ENCODE peak calls at places on chromosomes 7 and 10, in four cellular contexts. One of them, this sample, is unnamed.

GRCh38 chr10:15222511-15222910 is 54.0 kb upstream of the NMT2 start:
- DNase-seq in astrocyte: peak
- DNase-seq in GM23338: no peak
- DNase-seq in fibroblast of lung: no peak
- DNase-seq in this sample: no peak

GRCh38 chr7:79471283-79471682 is 17.8 kb upstream of the MAGI2 start:
- DNase-seq in GM23338: no peak
- DNase-seq in astrocyte: peak
- DNase-seq in fibroblast of lung: no peak
- DNase-seq in this sample: no peak

GRCh38 chr7:140400381-140400780 is 2.1 kb upstream of the SLC37A3 start:
- DNase-seq in GM23338: no peak
- DNase-seq in astrocyte: no peak
- DNase-seq in fibroblast of lung: no peak
- DNase-seq in this sample: no peak

GRCh38 chr10:24826022-24826421 is 102.3 kb upstream of the ARHGAP21 start:
- DNase-seq in astrocyte: peak
- DNase-seq in fibroblast of lung: peak
- DNase-seq in GM23338: no peak
- DNase-seq in this sample: no peak

GRCh38 chr10:14146501-14146900 is 184.2 kb downstream of the FRMD4A start:
- DNase-seq in fibroblast of lung: peak
- DNase-seq in GM23338: no peak
- DNase-seq in astrocyte: peak
- DNase-seq in this sample: no peak

GRCh38 chr10:108901766-108902365 is 1021.4 kb downstream of the XPNPEP1 start:
- DNase-seq in astrocyte: no peak
- DNase-seq in GM23338: no peak
- DNase-seq in fibroblast of lung: no peak
- DNase-seq in this sample: no peak

GRCh38 chr10:12394236-12395033 is 45.1 kb downstream of the CAMK1D start:
- DNase-seq in GM23338: no peak
- DNase-seq in fibroblast of lung: no peak
- DNase-seq in astrocyte: peak
- DNase-seq in this sample: no peak

GRCh38 chr7:113078321-113078720 is 8.3 kb downstream of the GPR85 start:
- DNase-seq in GM23338: no peak
- DNase-seq in fibroblast of lung: no peak
- DNase-seq in astrocyte: no peak
- DNase-seq in this sample: no peak

GRCh38 chr7:63008366-63008765 is 990.3 kb upstream of the ZNF722 start:
- DNase-seq in GM23338: peak
- DNase-seq in astrocyte: no peak
- DNase-seq in fibroblast of lung: no peak
- DNase-seq in this sample: no peak

GRCh38 chr10:102918817-102919236 is 733 bp downstream of the CNNM2 start:
- DNase-seq in astrocyte: no peak
- DNase-seq in fibroblast of lung: no peak
- DNase-seq in GM23338: peak
- DNase-seq in this sample: peak

GRCh38 chr7:31053986-31054385 is 1.9 kb downstream of the ADCYAP1R1 start:
- DNase-seq in fibroblast of lung: no peak
- DNase-seq in astrocyte: no peak
- DNase-seq in GM23338: no peak
- DNase-seq in this sample: no peak

GRCh38 chr10:131907679-131908078 is 6.9 kb downstream of the PPP2R2D start:
- DNase-seq in fibroblast of lung: no peak
- DNase-seq in astrocyte: no peak
- DNase-seq in GM23338: no peak
- DNase-seq in this sample: no peak

GRCh38 chr10:38730076-38730475 is 635.9 kb downstream of the ZNF37A start:
- DNase-seq in astrocyte: no peak
- DNase-seq in GM23338: no peak
- DNase-seq in fibroblast of lung: no peak
- DNase-seq in this sample: no peak

GRCh38 chr7:44325811-44326241 is 432 bp upstream of the CAMK2B start:
- DNase-seq in GM23338: peak
- DNase-seq in astrocyte: no peak
- DNase-seq in fibroblast of lung: no peak
- DNase-seq in this sample: peak

GRCh38 chr7:45080265-45080957 is 8.4 kb downstream of the NACAD start:
- DNase-seq in astrocyte: no peak
- DNase-seq in fibroblast of lung: no peak
- DNase-seq in GM23338: no peak
- DNase-seq in this sample: no peak

GRCh38 chr10:124214610-124215009 is 121.2 kb upstream of the CHST15 start:
- DNase-seq in astrocyte: no peak
- DNase-seq in fibroblast of lung: no peak
- DNase-seq in GM23338: no peak
- DNase-seq in this sample: no peak

GRCh38 chr10:69797959-69798358 is 3.7 kb upstream of the COL13A1 start:
- DNase-seq in astrocyte: no peak
- DNase-seq in fibroblast of lung: no peak
- DNase-seq in GM23338: no peak
- DNase-seq in this sample: no peak

GRCh38 chr10:93126484-93127052 is 52.9 kb downstream of the CYP26A1 start:
- DNase-seq in GM23338: peak
- DNase-seq in astrocyte: no peak
- DNase-seq in fibroblast of lung: no peak
- DNase-seq in this sample: peak

GRCh38 chr7:49852619-49853462 is 79.4 kb downstream of the VWC2 start:
- DNase-seq in astrocyte: peak
- DNase-seq in GM23338: peak
- DNase-seq in fibroblast of lung: peak
- DNase-seq in this sample: peak

GRCh38 chr10:126422561-126422960 is 34.3 kb upstream of the ADAM12 start:
- DNase-seq in GM23338: no peak
- DNase-seq in astrocyte: peak
- DNase-seq in fibroblast of lung: peak
- DNase-seq in this sample: no peak

GRCh38 chr10:20745556-20745955 is 151.6 kb downstream of the NEBL start:
- DNase-seq in GM23338: no peak
- DNase-seq in astrocyte: no peak
- DNase-seq in fibroblast of lung: no peak
- DNase-seq in this sample: no peak

GRCh38 chr7:4068286-4068685 is 613.8 kb upstream of the FOXK1 start:
- DNase-seq in GM23338: no peak
- DNase-seq in astrocyte: no peak
- DNase-seq in fibroblast of lung: no peak
- DNase-seq in this sample: no peak

GRCh38 chr7:19489162-19489820 is 219.5 kb downstream of the POLR1F start:
- DNase-seq in fibroblast of lung: no peak
- DNase-seq in GM23338: no peak
- DNase-seq in astrocyte: no peak
- DNase-seq in this sample: no peak

GRCh38 chr10:128092454-128092853 is 33.8 kb downstream of the MKI67 start:
- DNase-seq in fibroblast of lung: no peak
- DNase-seq in GM23338: no peak
- DNase-seq in astrocyte: peak
- DNase-seq in this sample: no peak

GRCh38 chr7:42128703-42129102 is 108.3 kb downstream of the GLI3 start:
- DNase-seq in fibroblast of lung: peak
- DNase-seq in astrocyte: no peak
- DNase-seq in GM23338: peak
- DNase-seq in this sample: peak

GRCh38 chr7:128221929-128222403 is 19.1 kb upstream of the LEP start:
- DNase-seq in fibroblast of lung: peak
- DNase-seq in GM23338: no peak
- DNase-seq in astrocyte: peak
- DNase-seq in this sample: no peak

GRCh38 chr7:135886334-135887132 is 90.6 kb downstream of the MTPN start:
- DNase-seq in astrocyte: no peak
- DNase-seq in GM23338: no peak
- DNase-seq in fibroblast of lung: no peak
- DNase-seq in this sample: no peak

GRCh38 chr7:99006739-99007424 is 128.6 kb downstream of the TRRAP start:
- DNase-seq in fibroblast of lung: no peak
- DNase-seq in astrocyte: no peak
- DNase-seq in GM23338: no peak
- DNase-seq in this sample: no peak

GRCh38 chr10:105253843-105254242 is 612.8 kb downstream of the SORCS3 start:
- DNase-seq in astrocyte: no peak
- DNase-seq in GM23338: no peak
- DNase-seq in fibroblast of lung: no peak
- DNase-seq in this sample: no peak

GRCh38 chr7:73830618-73830871 is 251 bp upstream of the CLDN4 start:
- DNase-seq in GM23338: no peak
- DNase-seq in fibroblast of lung: no peak
- DNase-seq in astrocyte: no peak
- DNase-seq in this sample: no peak
- H3K4me2 ChIP-seq in GM23338: peak
- H3K4me2 ChIP-seq in fibroblast of lung: no peak
- H3K4me2 ChIP-seq in astrocyte: no peak
- H3K4me2 ChIP-seq in this sample: peak

GRCh38 chr10:84540617-84541288 is 212.4 kb downstream of the CCSER2 start:
- DNase-seq in GM23338: peak
- DNase-seq in astrocyte: peak
- DNase-seq in fibroblast of lung: peak
- DNase-seq in this sample: peak
- H3K4me2 ChIP-seq in GM23338: peak
- H3K4me2 ChIP-seq in astrocyte: peak
- H3K4me2 ChIP-seq in fibroblast of lung: peak
- H3K4me2 ChIP-seq in this sample: peak

DNA sequence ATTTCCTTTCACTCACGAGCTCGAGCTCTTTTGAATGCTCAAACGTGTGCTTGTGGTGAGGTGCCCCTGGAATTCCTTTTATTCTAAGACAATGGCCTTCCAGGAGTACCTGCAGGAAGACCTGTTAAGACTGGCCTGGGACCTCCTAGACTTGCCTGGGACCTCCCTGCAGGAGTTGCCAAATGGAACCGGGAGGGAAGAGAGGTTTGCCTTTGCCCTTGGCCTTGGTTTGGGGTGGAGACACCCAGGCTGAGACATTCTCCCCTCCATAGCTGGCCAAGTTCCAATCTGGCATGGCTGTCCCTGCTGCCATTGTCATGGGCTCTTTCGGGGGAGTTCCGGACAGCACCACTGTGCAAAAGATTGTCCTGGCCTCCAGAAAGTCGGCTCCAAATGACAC is 39.7 kb downstream of the DNAJB12 start:
- DNase-seq in fibroblast of lung: no peak
- DNase-seq in GM23338: peak
- DNase-seq in astrocyte: no peak
- DNase-seq in this sample: peak
- H3K4me2 ChIP-seq in fibroblast of lung: no peak
- H3K4me2 ChIP-seq in GM23338: no peak
- H3K4me2 ChIP-seq in astrocyte: no peak
- H3K4me2 ChIP-seq in this sample: no peak

DNA sequence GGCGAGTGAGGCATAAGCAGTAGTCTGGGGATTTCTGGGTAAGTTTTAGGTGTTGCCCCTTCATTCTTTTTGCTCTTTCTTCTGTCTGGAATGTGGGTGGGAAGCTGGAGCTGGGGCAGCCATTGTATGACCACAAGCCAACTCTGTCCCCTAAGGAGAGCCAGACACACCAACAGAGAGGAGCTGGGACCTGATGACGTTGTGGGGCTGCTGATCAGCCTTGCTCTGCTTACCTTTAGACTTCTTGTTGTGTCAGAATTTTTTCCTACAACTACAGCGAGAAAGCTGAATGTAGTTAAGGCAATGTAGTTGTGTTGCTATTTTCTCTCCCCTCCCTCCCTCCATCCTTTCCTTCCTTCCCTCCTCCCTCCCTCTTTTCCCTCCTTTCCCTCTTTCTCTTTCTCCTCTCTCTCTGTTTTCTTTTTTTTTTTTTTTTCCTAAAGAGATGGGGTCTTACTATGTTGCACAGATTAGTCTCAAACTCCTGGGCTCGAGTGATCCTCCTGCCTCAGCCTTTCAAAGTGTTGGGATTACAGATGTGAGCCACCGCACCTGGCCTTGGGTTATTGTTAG is 6.4 kb upstream of the TSPAN14 start:
- DNase-seq in astrocyte: no peak
- DNase-seq in fibroblast of lung: no peak
- DNase-seq in GM23338: no peak
- DNase-seq in this sample: no peak
- H3K4me2 ChIP-seq in astrocyte: no peak
- H3K4me2 ChIP-seq in fibroblast of lung: no peak
- H3K4me2 ChIP-seq in GM23338: no peak
- H3K4me2 ChIP-seq in this sample: no peak

GRCh38 chr7:151599401-151600227 is 79.9 kb upstream of the RHEB start:
- DNase-seq in GM23338: no peak
- DNase-seq in astrocyte: peak
- DNase-seq in fibroblast of lung: peak
- DNase-seq in this sample: no peak

GRCh38 chr7:151598045-151598444 is 78.3 kb upstream of the RHEB start:
- DNase-seq in fibroblast of lung: peak
- DNase-seq in GM23338: no peak
- DNase-seq in astrocyte: peak
- DNase-seq in this sample: no peak

GRCh38 chr7:151597541-151597940 is 77.8 kb upstream of the RHEB start:
- DNase-seq in GM23338: no peak
- DNase-seq in astrocyte: peak
- DNase-seq in fibroblast of lung: no peak
- DNase-seq in this sample: no peak

GRCh38 chr7:151603951-151604350 is 84.3 kb upstream of the RHEB start:
- DNase-seq in GM23338: no peak
- DNase-seq in fibroblast of lung: no peak
- DNase-seq in astrocyte: no peak
- DNase-seq in this sample: no peak

DNA sequence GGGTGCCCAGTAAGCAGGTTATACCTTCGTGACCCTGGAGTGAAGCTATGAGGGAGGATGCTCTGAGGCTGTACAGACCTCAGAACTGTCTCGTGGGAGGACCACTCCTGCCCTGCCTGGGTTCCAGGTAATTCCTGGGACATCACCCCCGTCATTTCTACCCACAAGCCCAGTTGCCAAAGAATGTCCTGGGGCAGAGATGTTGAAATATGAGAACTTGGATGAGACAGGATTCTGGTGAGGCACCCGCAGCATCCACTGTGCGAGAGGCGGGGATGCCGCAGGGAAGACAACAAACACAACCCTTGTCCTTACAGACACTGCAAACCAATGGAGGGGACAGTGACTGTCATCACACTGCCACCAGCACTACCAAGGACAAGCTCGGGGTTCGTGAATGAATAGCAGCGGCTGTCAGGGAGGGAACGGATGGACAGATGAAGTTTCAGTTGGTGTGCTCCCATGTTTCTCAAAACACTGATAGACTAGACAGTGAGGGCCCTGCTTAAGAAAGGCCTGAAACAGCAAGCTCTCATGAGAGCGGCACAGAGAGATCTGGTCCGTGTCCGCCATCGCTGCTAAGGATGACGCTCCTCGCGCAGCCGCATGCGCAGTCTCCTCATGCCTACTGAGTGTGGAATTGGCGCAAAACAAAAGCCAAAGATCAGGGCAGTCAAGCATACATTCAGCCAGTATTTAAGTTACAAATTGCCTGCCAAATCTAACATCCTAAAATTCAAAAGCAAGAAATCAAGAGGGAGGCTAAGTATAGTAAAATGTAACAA is 82.0 kb upstream of the RHEB start:
- DNase-seq in fibroblast of lung: no peak
- DNase-seq in GM23338: no peak
- DNase-seq in astrocyte: peak
- DNase-seq in this sample: no peak
- H3K4me2 ChIP-seq in fibroblast of lung: no peak
- H3K4me2 ChIP-seq in GM23338: no peak
- H3K4me2 ChIP-seq in astrocyte: no peak
- H3K4me2 ChIP-seq in this sample: no peak